ENCODE peak calls at places on chromosome 19, in eight cellular contexts. T, H, G, W, U, P, Y and K are unnamed samples.

GRCh38 chr19:4635763-4636135 is 3.6 kb upstream of the TNFAIP8L1 start:
- DNase-seq in T (no peak), H (no peak), G (peak), W (no peak), U (no peak), P (no peak), Y (no peak), K (no peak)

GRCh38 chr19:3492131-3492839 is 8.2 kb downstream of the DOHH start:
- DNase-seq in T (no peak), H (no peak), G (no peak), W (no peak), U (no peak), P (no peak), Y (no peak), K (no peak)

GRCh38 chr19:10228925-10229324 is 2.2 kb downstream of the S1PR2 start:
- DNase-seq in T (no peak), H (peak), G (peak), W (no peak), U (peak), P (peak), Y (peak), K (no peak)

GRCh38 chr19:36225219-36225892 is 10.4 kb downstream of the ZNF146 start:
- DNase-seq in T (no peak), H (no peak), G (no peak), W (no peak), U (no peak), P (no peak), Y (no peak), K (no peak)

GRCh38 chr19:4367781-4368127 is 24.4 kb downstream of the MPND start:
- DNase-seq in T (no peak), H (no peak), G (no peak), W (no peak), U (no peak), P (no peak), Y (no peak), K (no peak)

GRCh38 chr19:6801397-6802086 is 29.0 kb downstream of the VAV1 start:
- DNase-seq in T (peak), H (peak), G (no peak), W (no peak), U (peak), P (no peak), Y (peak), K (no peak)

GRCh38 chr19:45508931-45509691 is 1.8 kb downstream of the VASP start:
- DNase-seq in T (peak), H (no peak), G (peak), W (no peak), U (peak), P (peak), Y (peak), K (no peak)

GRCh38 chr19:40744554-40745401 is 5.5 kb downstream of the ACTMAP start:
- DNase-seq in T (no peak), H (no peak), G (peak), W (no peak), U (no peak), P (no peak), Y (no peak), K (no peak)

GRCh38 chr19:10766681-10767201 is 48.9 kb downstream of the DNM2 start:
- DNase-seq in T (peak), H (peak), G (no peak), W (no peak), U (no peak), P (peak), Y (no peak), K (peak)